ENCODE peak calls at places on chromosome 15, in nine cellular contexts. D is central memory CD8-positive, alpha-beta T cell; G is fibroblast of the conjunctiva; Y is Right ventricle myocardium superior; R is iPS DF 6.9; X is fibroblast of pulmonary artery; E is fibroblast of lung; F is activated naive CD8-positive, alpha-beta T cell treated with anti-CD3 and anti-CD28 coated beads, Interleukin-2, amount 50 U/mL, for 24 hours; T is activated CD8-positive, alpha-beta memory T cell treated with anti-CD3 and anti-CD28 coated beads for 24 hours. M is an unnamed sample.

GRCh38 chr15:65833501-65834220 is 35.6 kb upstream of the RAB11A start:
- DNase-seq in X (no peak), Y (peak), F (peak), T (peak), E (no peak), D (no peak), R (no peak), G (no peak), M (no peak)

GRCh38 chr15:49987896-49988295 is 131.1 kb downstream of the ATP8B4 start:
- DNase-seq in D (no peak), T (no peak), F (no peak), X (no peak), E (no peak), G (no peak), Y (no peak), R (no peak), M (no peak)

GRCh38 chr15:37893309-37893708 is 41.1 kb upstream of the TMCO5A start:
- DNase-seq in F (no peak), T (no peak), E (peak), R (no peak), G (no peak), X (no peak), Y (no peak), D (no peak), M (no peak)

GRCh38 chr15:70008697-70009285 is 88.9 kb downstream of the TLE3 start:
- DNase-seq in G (no peak), D (no peak), R (no peak), X (no peak), F (no peak), T (no peak), Y (no peak), E (no peak), M (no peak)

GRCh38 chr15:35784745-35785144 is 238.8 kb upstream of the DPH6 start:
- DNase-seq in D (no peak), F (no peak), X (peak), R (no peak), G (no peak), T (no peak), Y (no peak), E (no peak), M (peak)

GRCh38 chr15:49458145-49458544 is 35.1 kb downstream of the FGF7 start:
- DNase-seq in X (no peak), D (no peak), R (no peak), E (no peak), T (no peak), G (no peak), F (no peak), Y (no peak), M (no peak)

GRCh38 chr15:78358114-78358513 is 18.0 kb downstream of the CRABP1 start:
- DNase-seq in R (no peak), G (no peak), Y (no peak), T (no peak), E (no peak), F (no peak), X (peak), D (no peak), M (no peak)

GRCh38 chr15:100123611-100124010 is 218.2 kb downstream of the ADAMTS17 start:
- DNase-seq in F (no peak), D (no peak), X (no peak), T (no peak), Y (no peak), R (no peak), G (no peak), E (peak), M (no peak)

GRCh38 chr15:63729115-63729884 is 104.4 kb downstream of the HERC1 start:
- DNase-seq in F (no peak), T (no peak), G (no peak), X (no peak), Y (no peak), E (no peak), R (no peak), D (no peak), M (no peak)

GRCh38 chr15:56667517-56667916 is 65.8 kb downstream of the ZNF280D start:
- DNase-seq in T (no peak), R (no peak), D (no peak), Y (no peak), X (no peak), F (no peak), G (no peak), E (no peak), M (no peak)

M was measured in K562.